ENCODE peak calls at places on chromosomes 2 and 18, in seven cellular contexts. Z is SK-N-SH, X is HepG2, Q is GM12878, V is K562, M is GM12891, O is H1. J is an unnamed sample.

GRCh38 chr2:191051177-191051576 is 37.2 kb upstream of the STAT1 start:
- DNase-seq in M (no peak), Q (no peak), Z (no peak), X (no peak), V (no peak), O (no peak), J (no peak)

GRCh38 chr18:23887493-23887892 is 127.1 kb upstream of the TTC39C start:
- DNase-seq in O (no peak), M (no peak), X (no peak), V (no peak), Z (peak; percentile 30), Q (no peak), J (no peak)

GRCh38 chr2:20419007-20419576 is 27.8 kb upstream of the RHOB start:
- DNase-seq in O (no peak), M (no peak), X (peak; percentile 65), V (no peak), Z (no peak), Q (no peak), J (no peak)

GRCh38 chr2:190947711-190948251 is 66.2 kb downstream of the STAT1 start:
- DNase-seq in Q (peak; percentile 45), Z (no peak), X (peak; percentile 51), V (no peak), M (no peak), O (no peak), J (no peak)

GRCh38 chr2:11945139-11946126 is 199.0 kb downstream of the LPIN1 start:
- DNase-seq in X (no peak), Z (no peak), M (no peak), V (no peak), Q (peak; percentile 50), O (no peak), J (no peak)

GRCh38 chr18:9147440-9148238 is 11.1 kb downstream of the ANKRD12 start:
- DNase-seq in V (no peak), O (no peak), M (no peak), X (peak; percentile 72), Z (peak; percentile 50), Q (peak; percentile 53), J (no peak)

GRCh38 chr2:127314193-127314988 is 20.4 kb upstream of the ERCC3 start:
- DNase-seq in O (no peak), Z (no peak), Q (no peak), V (no peak), X (no peak), M (no peak), J (no peak)

GRCh38 chr2:112493858-112494648 is 12.1 kb downstream of the TTL start:
- DNase-seq in X (peak; percentile 29), Q (no peak), M (no peak), Z (no peak), O (no peak), V (peak; percentile 37), J (no peak)

GRCh38 chr2:118774458-118775133 is 72.9 kb downstream of the EN1 start:
- DNase-seq in V (peak; percentile 80), O (peak; percentile 21), X (no peak), Q (no peak), Z (peak; percentile 75), M (peak; percentile 15), J (peak; percentile 19)

GRCh38 chr2:55048925-55049793 is 1.1 kb downstream of the RTN4 start:
- DNase-seq in M (no peak), Z (peak; percentile 77), V (peak; percentile 67), X (peak; percentile 75), Q (no peak), O (peak; percentile 36), J (peak; percentile 34)

GRCh38 chr2:55050133-55050994 is at the start of gene RTN4:
- DNase-seq in V (peak; percentile 93), Q (peak; percentile 98), Z (peak; percentile 96), M (peak; percentile 81), X (peak; percentile 99), O (peak; percentile 99), J (peak; percentile 83)

GRCh38 chr2:55049794-55050132 is 488 bp downstream of the RTN4 start:
- DNase-seq in Z (no peak), M (no peak), V (no peak), X (no peak), Q (no peak), O (no peak), J (peak; percentile 28)

GRCh38 chr2:55052087-55053061 is 2.1 kb upstream of the RTN4 start:
- DNase-seq in M (no peak), X (no peak), Q (no peak), Z (no peak), V (no peak), O (no peak), J (no peak)

GRCh38 chr2:55051026-55051866 is 995 bp upstream of the RTN4 start:
- DNase-seq in O (peak; percentile 39), Q (no peak), V (peak; percentile 39), Z (peak; percentile 50), M (no peak), X (peak; percentile 80), J (no peak)
- TF ChIP-seq TAF1 in O (no peak), Q (no peak), V (no peak), Z (peak; percentile 74), M (no peak), X (no peak), J (no peak)

GRCh38 chr18:54149078-54149697 is 75.3 kb downstream of the MBD2 start:
- DNase-seq in V (no peak), O (no peak), X (peak; percentile 27), M (no peak), Q (peak; percentile 69), Z (no peak), J (no peak)
- TF ChIP-seq TAF1 in V (no peak), O (no peak), X (no peak), M (no peak), Q (no peak), Z (no peak), J (no peak)

DNA sequence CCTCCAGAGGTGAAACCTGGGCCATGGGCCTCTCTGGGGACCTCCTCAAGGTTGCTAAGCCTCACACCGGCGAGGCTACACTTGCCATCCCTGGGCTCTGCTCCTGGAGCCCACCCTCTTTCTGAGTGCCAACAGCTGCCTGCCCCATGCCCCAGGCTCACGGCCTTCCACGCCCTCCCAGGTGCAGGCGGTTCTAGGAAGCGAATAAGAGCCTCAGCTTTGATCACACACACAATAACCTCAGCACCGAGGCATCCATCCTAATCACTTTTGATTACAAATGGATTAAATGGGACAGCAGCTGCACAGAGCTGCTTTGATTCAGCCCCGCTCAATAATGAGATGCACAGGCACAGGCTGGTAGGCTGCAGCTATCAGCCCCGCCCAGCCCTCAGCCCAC is 171.1 kb downstream of the SETBP1 start:
- DNase-seq in X (no peak), Q (no peak), O (no peak), M (no peak), V (no peak), Z (no peak), J (no peak)
- TF ChIP-seq TAF1 in X (no peak), Q (no peak), O (no peak), M (no peak), V (no peak), Z (no peak), J (no peak)

GRCh38 chr2:71618327-71619113 is 165.2 kb downstream of the DYSF start:
- DNase-seq in M (no peak), Z (peak; percentile 53), X (no peak), V (no peak), Q (no peak), O (no peak), J (no peak)
- TF ChIP-seq TAF1 in M (no peak), Z (no peak), X (no peak), V (no peak), Q (no peak), O (no peak), J (no peak)